ENCODE peak calls at places on chromosomes 4 and X, in nine cellular contexts. O is astrocyte of the spinal cord, P is HL-60, S is suprapubic skin, B is cardiac muscle cell, W is left lung, C is epithelial cell of esophagus, G is OCI-LY7, L is fibroblast of mammary gland. T is an unnamed sample.

GRCh38 chr4:85833311-85833710 is 358.4 kb downstream of the ARHGAP24 start:
- DNase-seq in O (no peak), P (no peak), S (no peak), B (no peak), W (no peak), C (no peak), G (no peak), L (no peak), T (no peak)

GRCh38 chr4:110678517-110678916 is 55.6 kb upstream of the PITX2 start:
- DNase-seq in O (no peak), P (no peak), S (no peak), B (no peak), W (no peak), C (no peak), G (no peak), L (no peak), T (no peak)

GRCh38 chr4:1469596-1470392 is 63.6 kb upstream of the NKX1-1 start:
- DNase-seq in O (no peak), P (no peak), S (no peak), B (no peak), W (no peak), C (peak; percentile 55), G (no peak), L (no peak), T (no peak)

GRCh38 chr4:42673084-42673429 is 16.2 kb upstream of the ATP8A1 start:
- DNase-seq in O (peak; percentile 52), P (no peak), S (no peak), B (peak; percentile 54), W (no peak), C (peak; percentile 72), G (peak; percentile 42), L (peak; percentile 38), T (no peak)

GRCh38 chr4:7857238-7857701 is 82.4 kb downstream of the AFAP1 start:
- DNase-seq in O (peak; percentile 89), P (no peak), S (no peak), B (peak; percentile 89), W (no peak), C (peak; percentile 71), G (no peak), L (peak; percentile 97), T (no peak)

GRCh38 chr4:105551968-105552746 is at the start of gene ARHGEF38:
- DNase-seq in O (peak; percentile 25), P (no peak), S (no peak), B (peak; percentile 2), W (peak; percentile 36), C (peak; percentile 79), G (no peak), L (peak; percentile 15), T (no peak)

GRCh38 chrX:68292471-68292870 is 140.8 kb downstream of the OPHN1 start:
- DNase-seq in O (peak; percentile 12), P (no peak), S (no peak), B (no peak), W (no peak), C (peak; percentile 81), G (no peak), L (peak; percentile 22), T (no peak)

GRCh38 chr4:2186133-2186864 is 55.6 kb downstream of the HAUS3 start:
- DNase-seq in O (peak; percentile 7), P (no peak), S (no peak), B (peak; percentile 63), W (no peak), C (peak; percentile 78), G (peak; percentile 9), L (peak; percentile 24), T (no peak)

GRCh38 chr4:123325241-123325681 is 71.3 kb upstream of the SPRY1 start:
- DNase-seq in O (peak; percentile 61), P (no peak), S (no peak), B (no peak), W (no peak), C (no peak), G (peak; percentile 88), L (no peak), T (no peak)

GRCh38 chr4:103076777-103077347 is 301 bp upstream of the SLC9B2 start:
- DNase-seq in O (no peak), P (no peak), S (no peak), B (no peak), W (no peak), C (no peak), G (peak; percentile 70), L (peak; percentile 8), T (no peak)

GRCh38 chr4:103074039-103074438 is 2.5 kb downstream of the SLC9B2 start:
- DNase-seq in O (no peak), P (no peak), S (no peak), B (no peak), W (no peak), C (no peak), G (peak; percentile 22), L (no peak), T (no peak)

GRCh38 chr4:103075894-103076776 is at the start of gene SLC9B2:
- DNase-seq in O (peak; percentile 72), P (peak; percentile 65), S (peak; percentile 80), B (peak; percentile 78), W (peak; percentile 90), C (peak; percentile 73), G (peak; percentile 79), L (peak; percentile 68), T (peak; percentile 92)

GRCh38 chr4:103075435-103075893 is 1.1 kb downstream of the SLC9B2 start:
- DNase-seq in O (peak; percentile 62), P (no peak), S (no peak), B (peak; percentile 34), W (no peak), C (peak; percentile 8), G (no peak), L (peak; percentile 34), T (no peak)

GRCh38 chr4:103074598-103075434 is 1.7 kb downstream of the SLC9B2 start:
- DNase-seq in O (peak; percentile 15), P (no peak), S (no peak), B (no peak), W (no peak), C (peak; percentile 61), G (peak; percentile 54), L (peak; percentile 62), T (no peak)
- H3K4me3 ChIP-seq in O (peak overlapping the region; percentile 62), P (peak overlapping the region; percentile 73), S (peak overlapping the region; percentile 62), B (no peak overlapping the region), W (no peak overlapping the region), C (no peak overlapping the region), G (peak overlapping the region; percentile 79), L (peak overlapping the region; percentile 81), T (no peak overlapping the region)

GRCh38 chrX:136148391-136148790 is 1.1 kb downstream of the FHL1 start:
- DNase-seq in O (no peak), P (no peak), S (no peak), B (no peak), W (no peak), C (no peak), G (no peak), L (no peak), T (no peak)
- H3K4me3 ChIP-seq in O (peak overlapping the region; percentile 51), P (no peak overlapping the region), S (peak overlapping the region; percentile 70), B (peak overlapping the region; percentile 84), W (peak overlapping the region; percentile 42), C (peak overlapping the region; percentile 20), G (no peak overlapping the region), L (peak overlapping the region; percentile 56), T (no peak overlapping the region)

GRCh38 chrX:9343971-9344370 is 120.9 kb upstream of the TBL1X start:
- DNase-seq in O (no peak), P (no peak), S (no peak), B (no peak), W (no peak), C (no peak), G (no peak), L (no peak), T (no peak)

GRCh38 chrX:9342581-9343051 is 122.2 kb upstream of the TBL1X start:
- DNase-seq in O (peak; percentile 83), P (peak; percentile 88), S (peak; percentile 89), B (peak; percentile 91), W (peak; percentile 88), C (peak; percentile 42), G (no peak), L (peak; percentile 83), T (peak; percentile 93)

GRCh38 chrX:9340619-9341304 is 124.1 kb upstream of the TBL1X start:
- DNase-seq in O (no peak), P (peak; percentile 91), S (peak; percentile 69), B (peak; percentile 69), W (no peak), C (no peak), G (peak; percentile 26), L (peak; percentile 42), T (peak; percentile 23)

GRCh38 chrX:9339603-9340569 is 125.0 kb upstream of the TBL1X start:
- DNase-seq in O (no peak), P (no peak), S (peak; percentile 66), B (peak; percentile 50), W (no peak), C (no peak), G (no peak), L (no peak), T (peak; percentile 16)

DNA sequence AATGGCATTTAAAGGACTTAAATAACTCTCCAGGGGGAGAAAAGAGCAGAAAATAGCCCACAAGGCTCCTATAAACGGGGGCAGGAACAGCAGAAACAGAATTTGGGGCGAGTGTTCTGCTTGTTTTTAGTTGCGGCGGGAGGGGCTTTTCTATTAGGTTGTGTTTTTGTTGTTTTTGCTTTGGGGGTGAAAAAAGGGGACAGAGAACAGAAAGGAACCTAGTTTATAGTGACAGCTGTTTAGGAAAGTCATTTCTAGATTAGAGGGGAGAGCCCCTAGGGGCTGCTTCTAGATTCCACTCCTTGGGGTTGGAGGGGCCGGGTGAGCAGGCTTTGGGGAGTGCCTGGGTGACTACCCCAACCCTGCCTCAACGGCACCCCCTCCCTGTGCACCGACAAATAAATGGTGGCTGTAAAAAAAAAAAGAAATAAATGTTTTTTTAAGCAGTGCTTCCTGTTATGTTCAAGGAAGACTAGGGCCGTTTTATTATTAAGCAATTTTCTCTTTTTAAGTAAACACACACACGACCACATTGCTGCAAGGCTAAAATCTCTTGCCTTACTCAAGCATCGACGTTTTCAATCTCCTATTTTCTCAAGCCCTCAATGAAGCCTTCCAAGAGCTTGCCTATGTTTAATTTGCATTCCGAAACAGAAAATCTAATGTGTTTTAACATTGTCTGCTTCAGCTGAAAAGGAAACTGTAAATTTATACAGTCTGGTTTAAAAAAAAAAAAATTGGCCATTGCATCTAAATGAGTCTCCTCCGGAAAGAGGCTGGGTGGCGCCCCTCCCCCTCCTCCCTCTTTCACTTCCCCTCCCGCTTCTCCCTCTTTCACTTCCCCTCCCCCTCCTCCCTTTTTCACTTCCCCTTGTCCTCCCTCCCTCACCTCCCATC is 123.3 kb upstream of the TBL1X start:
- DNase-seq in O (peak; percentile 55), P (peak; percentile 84), S (peak; percentile 73), B (peak; percentile 65), W (peak; percentile 79), C (no peak), G (peak; percentile 77), L (peak; percentile 65), T (peak; percentile 90)
- H3K4me3 ChIP-seq in O (peak overlapping the region; percentile 6), P (no peak overlapping the region), S (peak overlapping the region; percentile 16), B (no peak overlapping the region), W (no peak overlapping the region), C (no peak overlapping the region), G (peak overlapping the region; percentile 43), L (peak overlapping the region; percentile 9), T (no peak overlapping the region)

DNA sequence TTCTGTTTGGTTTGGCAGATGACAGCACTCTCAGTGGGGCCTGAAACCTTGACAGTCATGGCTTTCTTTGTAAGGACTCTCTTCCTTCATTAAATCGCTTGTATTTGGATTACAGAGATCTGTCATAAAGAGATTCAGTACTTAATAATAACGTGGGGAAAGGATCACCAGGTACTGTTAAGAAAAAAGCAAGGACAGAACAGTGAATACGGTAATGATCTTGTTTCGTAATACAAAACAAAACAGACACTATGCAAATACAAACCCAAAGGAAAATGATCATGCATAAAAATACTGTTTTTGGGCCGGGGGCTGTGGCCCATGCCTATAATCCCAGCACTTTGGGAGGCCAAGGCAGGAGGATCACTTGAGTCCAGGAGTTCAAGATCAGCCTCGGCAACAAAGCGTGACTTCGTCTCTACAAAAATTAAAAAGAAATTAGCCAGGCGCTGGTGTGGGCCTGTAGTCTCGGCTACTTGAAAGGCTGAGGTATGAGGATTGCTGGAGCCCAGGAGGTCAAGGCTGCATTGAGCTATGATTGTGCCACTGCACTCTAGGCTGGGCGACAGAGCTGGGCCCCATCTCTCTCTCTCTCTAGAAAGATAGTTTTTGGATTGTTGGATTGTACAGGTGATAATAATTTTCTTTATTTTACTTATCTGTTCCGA is 64.6 kb downstream of the TRAPPC11 start:
- DNase-seq in O (no peak), P (no peak), S (no peak), B (no peak), W (no peak), C (no peak), G (no peak), L (no peak), T (no peak)
- H3K4me3 ChIP-seq in O (no peak overlapping the region), P (no peak overlapping the region), S (no peak overlapping the region), B (no peak overlapping the region), W (no peak overlapping the region), C (no peak overlapping the region), G (no peak overlapping the region), L (no peak overlapping the region), T (no peak overlapping the region)

T was measured in lower leg skin.